ENCODE peak calls at places on chromosome 22, in four cellular contexts. R is suprapubic skin, O is adipocyte, U is stomach. F is an unnamed sample. For H3K9me3, the result is how much of the 10 kb centered on the place peaks cover.

GRCh38 chr22:42757475-42757874 is 36.8 kb upstream of the A4GALT start:
- DNase-seq in R (no peak), U (no peak), O (no peak), F (no peak)

GRCh38 chr22:36462475-36462790 is 19.0 kb downstream of the TXN2 start:
- DNase-seq in U (no peak), R (no peak), O (no peak), F (no peak)

GRCh38 chr22:23754980-23755636 is 883 bp upstream of the VPREB3 start:
- DNase-seq in R (no peak), O (no peak), U (no peak), F (no peak)

GRCh38 chr22:36461665-36462474 is 19.6 kb downstream of the TXN2 start:
- DNase-seq in R (no peak), U (no peak), O (peak), F (no peak)

GRCh38 chr22:19292262-19293230 is 1.0 kb upstream of the CLTCL1 start:
- DNase-seq in R (no peak), U (no peak), O (peak), F (no peak)

GRCh38 chr22:25120093-25120561 is 79.5 kb upstream of the CRYBB3 start:
- DNase-seq in O (no peak), U (peak), R (no peak), F (no peak)

GRCh38 chr22:44360686-44361381 is 48.1 kb upstream of the SHISAL1 start:
- DNase-seq in R (peak), U (peak), O (peak), F (peak)

GRCh38 chr22:36056980-36057379 is 28.4 kb upstream of the RBFOX2 start:
- DNase-seq in U (no peak), R (no peak), O (no peak), F (no peak)

GRCh38 chr22:29165336-29166060 is 40.2 kb upstream of the EMID1 start:
- DNase-seq in O (no peak), R (no peak), U (no peak), F (no peak)

GRCh38 chr22:40666151-40666848 is 13.0 kb upstream of the MCHR1 start:
- DNase-seq in O (no peak), R (no peak), U (no peak), F (no peak)

GRCh38 chr22:35377735-35378134 is 3.2 kb upstream of the HMOX1 start:
- DNase-seq in U (no peak), O (no peak), R (no peak), F (no peak)

GRCh38 chr22:42581762-42582716 is 28.3 kb downstream of the SERHL2 start:
- DNase-seq in U (peak), R (peak), O (peak), F (peak)

GRCh38 chr22:48569476-48570233 is 1258.0 kb downstream of the BRD1 start:
- DNase-seq in O (no peak), R (no peak), U (no peak), F (no peak)
- H3K9me3 ChIP-seq in O (under half), R (under half), U (under half), F (under half)

GRCh38 chr22:50722048-50722701 is 15.8 kb upstream of the ACR start:
- DNase-seq in U (no peak), R (no peak), O (no peak), F (no peak)

GRCh38 chr22:50719814-50720300 is 18.1 kb upstream of the ACR start:
- DNase-seq in U (no peak), R (no peak), O (no peak), F (no peak)

GRCh38 chr22:50720301-50720845 is 17.6 kb upstream of the ACR start:
- DNase-seq in U (no peak), O (peak), R (no peak), F (no peak)

GRCh38 chr22:50722716-50723428 is 15.1 kb upstream of the ACR start:
- DNase-seq in U (no peak), O (no peak), R (no peak), F (no peak)

GRCh38 chr22:50720861-50721844 is 16.9 kb upstream of the ACR start:
- DNase-seq in U (no peak), O (no peak), R (no peak), F (no peak)
- H3K4me3 ChIP-seq in U (no peak), O (no peak), R (peak), F (no peak)

GRCh38 chr22:47593911-47594311 is 831.5 kb downstream of the TBC1D22A start:
- DNase-seq in R (peak), O (no peak), U (peak), F (no peak)

GRCh38 chr22:47597041-47597440 is 834.6 kb downstream of the TBC1D22A start:
- DNase-seq in R (peak), U (no peak), O (no peak), F (no peak)

GRCh38 chr22:47596176-47596690 is 833.8 kb downstream of the TBC1D22A start:
- DNase-seq in O (no peak), R (peak), U (no peak), F (no peak)

GRCh38 chr22:47593291-47593690 is 830.8 kb downstream of the TBC1D22A start:
- DNase-seq in O (no peak), U (peak), R (peak), F (no peak)

DNA sequence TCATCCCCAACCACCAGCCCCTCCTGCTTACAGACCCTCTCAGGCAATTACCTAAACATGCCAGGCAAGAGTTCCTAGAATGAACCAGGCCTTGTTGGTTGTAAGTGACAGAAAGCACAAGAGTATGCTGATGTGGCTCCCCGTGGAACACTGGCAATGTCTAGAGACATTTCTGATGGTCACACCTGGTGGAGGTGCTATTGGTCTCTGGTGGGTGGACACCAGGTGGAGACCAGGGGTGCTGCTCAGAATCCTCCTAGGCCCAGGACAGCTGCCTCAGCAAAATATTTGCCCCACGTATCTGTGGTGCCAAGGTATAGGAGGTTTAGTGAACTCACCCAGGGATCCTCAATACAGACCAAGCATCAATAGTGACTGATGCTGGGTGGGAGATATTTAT is 832.7 kb downstream of the TBC1D22A start:
- DNase-seq in R (peak), U (peak), O (no peak), F (no peak)
- H3K9me3 ChIP-seq in R (under half), U (under half), O (under half), F (under half)

GRCh38 chr22:39212721-39213376 is 31.9 kb downstream of the PDGFB start:
- DNase-seq in U (no peak), O (no peak), R (peak), F (no peak)

GRCh38 chr22:39215430-39216142 is 29.2 kb downstream of the PDGFB start:
- DNase-seq in U (no peak), R (peak), O (no peak), F (no peak)

GRCh38 chr22:39214383-39215069 is 30.3 kb downstream of the PDGFB start:
- DNase-seq in O (peak), U (no peak), R (peak), F (no peak)

GRCh38 chr22:39215070-39215396 is 29.7 kb downstream of the PDGFB start:
- DNase-seq in R (peak), U (no peak), O (no peak), F (no peak)

GRCh38 chr22:39214006-39214382 is 30.8 kb downstream of the PDGFB start:
- DNase-seq in O (no peak), R (peak), U (no peak), F (no peak)
- H3K4me3 ChIP-seq in O (no peak), R (no peak), U (no peak), F (no peak)

GRCh38 chr22:26516503-26516902 is 4.2 kb upstream of the TFIP11 start:
- DNase-seq in U (no peak), R (no peak), O (no peak), F (no peak)
- H3K9me3 ChIP-seq in U (under half), R (under half), O (under half), F (under half)

GRCh38 chr22:46085831-46086576 is 64.3 kb upstream of the PPARA start:
- DNase-seq in U (peak), O (no peak), R (peak), F (peak)

GRCh38 chr22:46083383-46084350 is 66.7 kb upstream of the PPARA start:
- DNase-seq in O (no peak), R (peak), U (peak), F (no peak)

GRCh38 chr22:46084376-46084775 is 66.0 kb upstream of the PPARA start:
- DNase-seq in R (no peak), U (no peak), O (no peak), F (no peak)

GRCh38 chr22:46086577-46087335 is 63.6 kb upstream of the PPARA start:
- DNase-seq in U (peak), R (peak), O (no peak), F (no peak)

DNA sequence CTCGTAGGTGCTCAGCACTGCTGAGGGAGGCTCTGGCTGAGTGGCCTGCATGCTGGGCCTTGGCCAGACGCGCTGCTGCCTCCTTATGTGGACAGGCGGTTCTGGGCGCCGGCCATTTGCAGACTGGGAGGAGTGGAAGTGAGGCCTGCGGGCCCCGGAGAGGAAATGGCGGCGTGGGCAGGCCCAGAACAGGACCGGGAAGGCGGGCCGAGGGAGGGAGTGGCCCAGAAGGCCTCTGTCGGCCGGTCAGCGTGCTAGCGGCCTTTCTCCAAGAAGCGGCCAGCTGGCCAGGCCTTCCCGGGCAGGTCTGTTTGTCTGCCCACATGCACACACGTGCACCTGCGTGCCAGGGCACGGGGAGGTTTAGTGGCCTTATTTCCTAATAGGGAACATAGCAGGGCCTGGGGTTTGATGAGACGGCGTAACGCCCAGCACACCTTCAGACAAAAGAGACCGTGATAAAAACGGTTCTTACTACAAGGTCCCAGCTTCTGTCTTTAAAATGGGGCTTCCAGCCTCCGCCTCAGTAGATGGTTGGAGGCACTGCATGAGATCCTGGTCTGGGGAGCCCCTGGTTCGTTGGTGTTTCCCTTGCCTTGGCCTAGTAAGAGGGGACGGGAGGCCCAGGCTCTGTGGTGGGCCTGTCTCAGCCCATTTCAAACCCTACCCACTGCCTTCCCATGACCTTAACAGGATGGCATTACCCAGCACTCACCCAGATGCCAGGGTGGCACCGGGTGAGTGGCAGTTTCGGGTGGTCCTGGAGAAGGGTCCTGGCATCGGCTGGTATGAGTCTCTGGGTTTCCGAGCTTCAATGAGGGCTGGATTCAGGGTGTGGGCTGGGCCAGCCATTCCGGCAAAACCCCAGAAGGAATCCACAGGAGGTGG is 65.1 kb upstream of the PPARA start:
- DNase-seq in U (peak), R (peak), O (no peak), F (peak)
- H3K4me3 ChIP-seq in U (peak), R (peak), O (peak), F (peak)